ENCODE peak calls at places on chromosomes 4 and X, in seven cellular contexts. U, P, Y, V, T, H and D are unnamed samples.

GRCh38 chrX:54909941-54910340 is 10.7 kb upstream of the TRO start:
- DNase-seq in U (no peak), P (no peak), Y (no peak), V (no peak), T (no peak), H (no peak), D (no peak)

GRCh38 chrX:78652971-78653822 is 5.9 kb downstream of the RTL3 start:
- DNase-seq in U (no peak), P (no peak), Y (peak), V (peak), T (no peak), H (peak), D (no peak)

GRCh38 chr4:162104459-162105124 is 59.2 kb downstream of the FSTL5 start:
- DNase-seq in U (no peak), P (no peak), Y (no peak), V (no peak), T (no peak), H (no peak), D (no peak)

GRCh38 chrX:95063554-95063953 is 1389.5 kb downstream of the FAM133A start:
- DNase-seq in U (no peak), P (no peak), Y (peak), V (no peak), T (no peak), H (peak), D (no peak)

GRCh38 chr4:6727081-6727942 is 11.3 kb downstream of the BLOC1S4 start:
- DNase-seq in U (no peak), P (no peak), Y (peak), V (peak), T (no peak), H (no peak), D (no peak)

GRCh38 chr4:47852121-47852520 is 14.3 kb upstream of the CORIN start:
- DNase-seq in U (no peak), P (no peak), Y (peak), V (peak), T (no peak), H (peak), D (no peak)

GRCh38 chr4:15754323-15754722 is 23.8 kb upstream of the CD38 start:
- DNase-seq in U (no peak), P (peak), Y (peak), V (no peak), T (no peak), H (no peak), D (peak)

GRCh38 chr4:69617083-69617694 is 22.3 kb downstream of the UGT2A2 start:
- DNase-seq in U (no peak), P (no peak), Y (peak), V (peak), T (no peak), H (peak), D (no peak)

GRCh38 chrX:48515842-48516241 is 5.8 kb upstream of the EBP start:
- DNase-seq in U (no peak), P (no peak), Y (no peak), V (no peak), T (no peak), H (no peak), D (no peak)

GRCh38 chrX:49756692-49757091 is 60.9 kb upstream of the PAGE1 start:
- DNase-seq in U (no peak), P (no peak), Y (no peak), V (no peak), T (no peak), H (no peak), D (no peak)

GRCh38 chr4:129037093-129037492 is 56.2 kb downstream of the SCLT1 start:
- DNase-seq in U (no peak), P (no peak), Y (no peak), V (no peak), T (no peak), H (no peak), D (no peak)

GRCh38 chrX:119008122-119008744 is 33.8 kb downstream of the LONRF3 start:
- DNase-seq in U (no peak), P (peak), Y (peak), V (peak), T (no peak), H (no peak), D (no peak)

GRCh38 chr4:168515222-168516011 is 18.6 kb downstream of the PALLD start:
- DNase-seq in U (peak), P (no peak), Y (no peak), V (no peak), T (no peak), H (no peak), D (no peak)

GRCh38 chr4:62429297-62429696 is 1229.2 kb downstream of the ADGRL3 start:
- DNase-seq in U (no peak), P (no peak), Y (no peak), V (no peak), T (no peak), H (no peak), D (no peak)

GRCh38 chr4:119016636-119017035 is 119.0 kb upstream of the MYOZ2 start:
- DNase-seq in U (no peak), P (no peak), Y (peak), V (no peak), T (no peak), H (no peak), D (no peak)

GRCh38 chr4:179671609-179672008 is 2229.4 kb upstream of the AGA start:
- DNase-seq in U (no peak), P (no peak), Y (no peak), V (no peak), T (no peak), H (no peak), D (no peak)

GRCh38 chrX:77493677-77494553 is 46.7 kb downstream of the FGF16 start:
- DNase-seq in U (no peak), P (no peak), Y (peak), V (peak), T (no peak), H (peak), D (no peak)

GRCh38 chrX:65635371-65635770 is 32.1 kb upstream of the MSN start:
- DNase-seq in U (no peak), P (no peak), Y (peak), V (peak), T (no peak), H (no peak), D (no peak)

GRCh38 chr4:38861791-38862190 is 5.2 kb upstream of the TLR6 start:
- DNase-seq in U (no peak), P (no peak), Y (no peak), V (no peak), T (no peak), H (no peak), D (no peak)

GRCh38 chr4:183140911-183141320 is 41.9 kb downstream of the WWC2 start:
- DNase-seq in U (no peak), P (no peak), Y (peak), V (peak), T (no peak), H (peak), D (no peak)

GRCh38 chrX:101057095-101057714 is 5.3 kb upstream of the TRMT2B start:
- DNase-seq in U (no peak), P (no peak), Y (peak), V (no peak), T (no peak), H (peak), D (no peak)

GRCh38 chr4:71659979-71660378 is 123.9 kb downstream of the GC start:
- DNase-seq in U (no peak), P (no peak), Y (no peak), V (no peak), T (no peak), H (no peak), D (no peak)

GRCh38 chrX:151699746-151700145 is 4.5 kb downstream of the PRRG3 start:
- DNase-seq in U (no peak), P (no peak), Y (no peak), V (no peak), T (no peak), H (no peak), D (no peak)

GRCh38 chrX:107667426-107667825 is 39.1 kb downstream of the PRPS1 start:
- DNase-seq in U (no peak), P (no peak), Y (no peak), V (no peak), T (no peak), H (no peak), D (no peak)

GRCh38 chrX:120564925-120565324 is 4.2 kb upstream of the CUL4B start:
- DNase-seq in U (no peak), P (no peak), Y (no peak), V (no peak), T (no peak), H (no peak), D (no peak)